ENCODE peak calls at places on chromosomes 11 and 22, in nine cellular contexts. W, V, L, T, A, B, Q, X and H are unnamed samples.

GRCh38 chr11:26442131-26442530 is 110.2 kb downstream of the ANO3 start:
- DNase-seq in X (no peak), T (no peak), B (no peak), L (no peak), Q (no peak), A (no peak), W (no peak), V (no peak), H (no peak)

GRCh38 chr22:45305456-45306065 is 4.2 kb upstream of the FAM118A start:
- DNase-seq in Q (no peak), T (no peak), V (no peak), B (peak; percentile 45), A (peak; percentile 47), L (no peak), W (no peak), X (no peak), H (no peak)

GRCh38 chr11:128585498-128586238 is 1.7 kb downstream of the ETS1 start:
- DNase-seq in L (no peak), V (no peak), T (no peak), B (no peak), A (no peak), Q (no peak), W (no peak), X (no peak), H (no peak)

GRCh38 chr11:32983506-32983905 is 32.2 kb upstream of the DEPDC7 start:
- DNase-seq in V (no peak), X (no peak), T (no peak), W (no peak), B (no peak), Q (no peak), A (no peak), L (no peak), H (no peak)

GRCh38 chr22:27554106-27554814 is 247.3 kb downstream of the MN1 start:
- DNase-seq in L (no peak), Q (peak; percentile 61), X (no peak), W (no peak), T (no peak), B (no peak), V (no peak), A (peak; percentile 51), H (peak; percentile 30)

GRCh38 chr11:127818625-127819024 is 768.7 kb downstream of the ETS1 start:
- DNase-seq in B (no peak), Q (no peak), X (no peak), V (no peak), A (no peak), L (no peak), T (no peak), W (no peak), H (no peak)

GRCh38 chr11:86588566-86589090 is 83.8 kb downstream of the ME3 start:
- DNase-seq in Q (no peak), A (no peak), B (no peak), L (no peak), X (no peak), V (no peak), W (no peak), T (no peak), H (no peak)

GRCh38 chr11:66868726-66869291 is 11.9 kb downstream of the LRFN4 start:
- DNase-seq in B (peak; percentile 82), X (no peak), V (no peak), A (peak; percentile 89), T (no peak), L (no peak), W (peak; percentile 90), Q (no peak), H (peak; percentile 85)

GRCh38 chr11:92317222-92317621 is 92.6 kb downstream of the FAT3 start:
- DNase-seq in T (no peak), W (no peak), A (no peak), L (no peak), B (no peak), Q (no peak), X (no peak), V (no peak), H (no peak)

GRCh38 chr11:57368106-57368826 is 12.7 kb downstream of the PRG3 start:
- DNase-seq in L (no peak), Q (no peak), A (no peak), X (no peak), W (no peak), V (no peak), B (no peak), T (no peak), H (no peak)

GRCh38 chr11:97722721-97723120 is 1298.0 kb upstream of the CNTN5 start:
- DNase-seq in W (no peak), Q (no peak), A (no peak), L (no peak), X (no peak), T (no peak), B (no peak), V (peak; percentile 23), H (no peak)

GRCh38 chr11:2472428-2473186 is 27.8 kb downstream of the KCNQ1 start:
- DNase-seq in V (no peak), Q (no peak), W (no peak), A (no peak), L (no peak), B (no peak), X (no peak), T (no peak), H (peak; percentile 13)

GRCh38 chr11:2473361-2474058 is 28.7 kb downstream of the KCNQ1 start:
- DNase-seq in V (no peak), T (no peak), A (no peak), W (no peak), B (no peak), L (no peak), Q (no peak), X (no peak), H (peak; percentile 50)

GRCh38 chr11:2475151-2475918 is 30.5 kb downstream of the KCNQ1 start:
- DNase-seq in Q (no peak), A (no peak), L (no peak), W (no peak), X (no peak), T (no peak), B (no peak), V (no peak), H (no peak)

GRCh38 chr11:2471804-2472096 is 26.9 kb downstream of the KCNQ1 start:
- DNase-seq in V (no peak), L (no peak), Q (no peak), W (no peak), X (no peak), B (no peak), A (no peak), T (no peak), H (no peak)

DNA sequence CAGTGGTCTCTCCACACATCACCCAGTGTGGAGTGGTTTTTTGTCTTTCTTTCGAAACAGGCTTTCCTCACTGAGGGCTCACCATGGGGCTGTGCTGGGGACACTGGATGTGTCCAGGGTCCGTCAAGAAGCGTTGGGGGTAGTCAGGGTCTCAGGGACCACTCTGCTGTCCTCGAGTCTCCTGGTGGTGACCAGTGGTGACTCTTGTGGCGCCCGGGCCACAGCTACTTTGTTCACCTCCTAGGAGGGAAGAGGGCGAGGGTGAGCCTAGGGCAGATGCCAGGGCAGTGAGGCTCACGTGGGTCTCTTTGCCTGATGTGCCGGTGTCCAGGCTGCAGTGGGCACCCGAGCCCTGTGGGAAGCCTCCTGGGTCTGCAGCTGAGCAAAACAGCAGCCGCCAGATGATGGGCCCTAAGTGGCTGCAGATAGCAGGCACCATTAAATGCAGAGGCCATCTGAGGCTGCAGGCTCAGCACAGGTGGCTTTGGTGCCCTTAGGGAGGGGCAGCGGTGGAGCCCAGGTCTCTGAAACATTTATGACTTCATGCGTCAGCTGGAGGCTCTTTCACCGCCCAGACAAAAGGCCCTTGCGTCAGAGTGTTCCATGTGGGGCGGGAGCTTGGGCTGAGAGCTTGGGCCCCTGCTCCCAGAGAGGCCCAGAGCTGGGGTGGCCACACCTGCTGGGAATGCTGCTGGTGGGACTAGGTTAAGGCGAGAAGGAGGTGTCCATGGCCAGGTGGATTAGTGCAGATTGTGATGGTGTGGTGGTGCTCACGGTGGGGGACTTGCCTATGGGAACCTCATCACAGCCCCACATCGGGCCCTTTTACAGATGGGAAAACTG is 29.5 kb downstream of the KCNQ1 start:
- DNase-seq in V (no peak), W (no peak), Q (no peak), X (no peak), L (no peak), B (no peak), T (no peak), A (peak; percentile 75), H (peak; percentile 78)
- TF ChIP-seq EP300 in V (no peak), W (no peak), Q (no peak), X (no peak), L (no peak), B (no peak), T (no peak), A (no peak), H (no peak)

DNA sequence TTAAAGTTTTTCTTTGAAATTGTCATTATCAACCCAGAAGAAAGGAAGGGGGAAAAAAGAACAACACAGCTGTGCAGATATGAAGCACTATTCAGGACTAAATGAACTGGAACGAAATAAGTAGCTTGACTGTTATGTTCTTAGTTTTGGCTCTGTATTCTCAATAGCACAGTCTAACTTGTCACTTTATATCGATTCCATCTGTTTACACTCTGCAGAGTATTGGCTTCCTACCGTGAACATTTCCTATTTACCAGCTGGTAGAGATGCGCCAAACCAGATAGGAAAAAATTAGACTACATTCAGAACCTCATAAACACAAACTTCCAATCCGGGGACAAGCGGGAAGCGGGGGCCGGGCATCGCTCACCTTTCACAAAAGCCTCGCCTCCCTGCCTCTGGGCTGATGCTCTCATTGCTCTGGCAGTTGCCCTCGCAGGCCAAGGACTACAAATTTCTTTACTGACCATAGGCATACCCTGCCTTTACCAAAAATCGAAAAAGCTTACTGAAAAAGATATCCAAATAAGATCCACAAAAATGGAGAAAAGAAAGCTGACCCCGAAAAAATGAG is 66.2 kb downstream of the EFCAB6 start:
- DNase-seq in W (no peak), X (no peak), Q (no peak), V (no peak), B (no peak), T (no peak), A (no peak), L (no peak), H (no peak)
- H3K9me3 ChIP-seq in W (no peaks in the 10 kb centered on the region), X (no peaks in the 10 kb centered on the region), Q (no peaks in the 10 kb centered on the region), V (no peaks in the 10 kb centered on the region), B (no peaks in the 10 kb centered on the region), T (no peaks in the 10 kb centered on the region), A (no peaks in the 10 kb centered on the region), L (no peaks in the 10 kb centered on the region), H (no peaks in the 10 kb centered on the region)

DNA sequence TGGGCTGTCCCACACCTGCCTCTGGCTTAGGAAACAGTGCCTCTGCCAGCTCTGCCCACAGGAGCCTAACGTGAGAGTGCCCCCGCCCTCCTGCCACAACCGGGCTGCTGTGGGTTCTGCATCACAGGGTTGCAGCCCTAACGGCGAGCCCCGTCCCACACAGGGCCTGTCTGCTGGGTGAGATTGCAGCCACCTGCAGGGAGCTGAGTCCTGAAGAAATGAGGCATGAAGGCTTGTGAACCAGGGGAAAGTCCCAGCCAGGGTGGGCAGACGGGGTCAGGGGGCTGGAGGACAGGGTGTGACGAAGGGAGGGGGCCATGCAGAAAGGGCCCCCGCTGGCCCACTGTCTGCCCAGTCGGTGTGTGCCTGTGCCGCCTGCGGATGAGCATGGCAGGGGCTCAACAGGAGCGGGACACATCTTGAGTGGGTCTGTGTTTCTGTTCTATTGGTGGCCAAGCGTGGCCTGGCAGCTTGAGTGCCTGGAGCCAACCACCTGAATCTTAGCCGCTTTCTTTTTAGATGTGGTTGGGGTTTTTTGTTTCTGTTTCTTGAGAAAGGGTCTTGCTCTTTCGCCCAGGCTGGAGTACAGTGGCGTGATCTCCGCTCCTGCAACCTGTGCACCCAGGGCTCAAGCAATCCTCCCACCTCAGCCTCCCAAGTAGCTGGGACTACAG is 38.9 kb downstream of the CTTN start:
- DNase-seq in A (no peak), W (no peak), Q (no peak), B (no peak), L (no peak), T (no peak), X (no peak), V (no peak), H (no peak)
- H3K36me3 ChIP-seq in A (peaks cover 29% of the 10 kb centered on the region), W (peaks cover 57% of the 10 kb centered on the region), Q (no peaks in the 10 kb centered on the region), B (peaks cover 33% of the 10 kb centered on the region), L (peaks cover 67% of the 10 kb centered on the region), T (peaks cover 36% of the 10 kb centered on the region), X (peaks cover 63% of the 10 kb centered on the region), V (peaks cover 54% of the 10 kb centered on the region), H (peaks cover 41% of the 10 kb centered on the region)

GRCh38 chr11:35943761-35944502 is at the start of gene LDLRAD3:
- DNase-seq in A (peak; percentile 69), V (peak; percentile 23), Q (peak; percentile 86), W (peak; percentile 87), B (peak; percentile 20), X (peak; percentile 89), L (peak; percentile 61), T (peak; percentile 91), H (peak; percentile 70)
- TF ChIP-seq EP300 in A (no peak), V (no peak), Q (no peak), W (no peak), B (no peak), X (no peak), L (no peak), T (no peak), H (no peak)